ENCODE peak calls at places on chromosomes 1 and 21, in four cellular contexts. One of them, this sample, is unnamed.

GRCh38 chr1:170461762-170462384 is 70.1 kb upstream of the GORAB start:
- DNase-seq in K562: no peak
- DNase-seq in GM12878: no peak
- DNase-seq in HepG2: no peak
- DNase-seq in this sample: no peak

GRCh38 chr1:111594128-111594693 is 25.4 kb upstream of the RAP1A start:
- DNase-seq in K562: no peak
- DNase-seq in GM12878: no peak
- DNase-seq in HepG2: no peak
- DNase-seq in this sample: no peak

GRCh38 chr1:23400324-23401110 is 24.0 kb downstream of the TCEA3 start:
- DNase-seq in K562: no peak
- DNase-seq in GM12878: no peak
- DNase-seq in HepG2: no peak
- DNase-seq in this sample: no peak

GRCh38 chr1:87182611-87183010 is 146.1 kb upstream of the LMO4 start:
- DNase-seq in K562: no peak
- DNase-seq in GM12878: no peak
- DNase-seq in HepG2: no peak
- DNase-seq in this sample: no peak

GRCh38 chr1:21869620-21870121 is 57.6 kb downstream of the LDLRAD2 start:
- DNase-seq in K562: no peak
- DNase-seq in GM12878: no peak
- DNase-seq in HepG2: peak
- DNase-seq in this sample: peak

GRCh38 chr1:59967141-59967697 is 40.6 kb upstream of the CYP2J2 start:
- DNase-seq in K562: peak
- DNase-seq in GM12878: no peak
- DNase-seq in HepG2: no peak
- DNase-seq in this sample: no peak

GRCh38 chr1:40258445-40258769 is 371 bp downstream of the ZMPSTE24 start:
- DNase-seq in K562: no peak
- DNase-seq in GM12878: no peak
- DNase-seq in HepG2: peak
- DNase-seq in this sample: no peak

GRCh38 chr1:42587753-42588152 is 70.5 kb upstream of the PPIH start:
- DNase-seq in K562: no peak
- DNase-seq in GM12878: no peak
- DNase-seq in HepG2: no peak
- DNase-seq in this sample: no peak

GRCh38 chr1:3060601-3061551 is 8.1 kb upstream of the PRDM16 start:
- DNase-seq in K562: no peak
- DNase-seq in GM12878: no peak
- DNase-seq in HepG2: no peak
- DNase-seq in this sample: no peak

GRCh38 chr1:205375816-205376545 is 19.3 kb upstream of the KLHDC8A start:
- DNase-seq in K562: no peak
- DNase-seq in GM12878: no peak
- DNase-seq in HepG2: peak
- DNase-seq in this sample: peak

GRCh38 chr1:61268546-61269243 is 186.3 kb downstream of the NFIA start:
- DNase-seq in K562: no peak
- DNase-seq in GM12878: no peak
- DNase-seq in HepG2: no peak
- DNase-seq in this sample: no peak

GRCh38 chr1:45557422-45557944 is 6.9 kb downstream of the AKR1A1 start:
- DNase-seq in K562: peak
- DNase-seq in GM12878: no peak
- DNase-seq in HepG2: no peak
- DNase-seq in this sample: no peak

GRCh38 chr1:185008746-185009360 is 34.5 kb upstream of the NIBAN1 start:
- DNase-seq in K562: no peak
- DNase-seq in GM12878: no peak
- DNase-seq in HepG2: no peak
- DNase-seq in this sample: no peak

GRCh38 chr1:59926381-59927243 is at the start of gene CYP2J2:
- DNase-seq in K562: no peak
- DNase-seq in GM12878: peak
- DNase-seq in HepG2: no peak
- DNase-seq in this sample: peak

GRCh38 chr1:66576645-66577044 is 42.7 kb downstream of the SGIP1 start:
- DNase-seq in K562: no peak
- DNase-seq in GM12878: no peak
- DNase-seq in HepG2: peak
- DNase-seq in this sample: no peak

GRCh38 chr21:41833138-41834115 is 45.7 kb downstream of the PRDM15 start:
- DNase-seq in K562: no peak
- DNase-seq in GM12878: peak
- DNase-seq in HepG2: no peak
- DNase-seq in this sample: no peak

GRCh38 chr1:6419803-6420593 is at the start of gene HES2:
- DNase-seq in K562: peak
- DNase-seq in GM12878: no peak
- DNase-seq in HepG2: no peak
- DNase-seq in this sample: no peak

GRCh38 chr1:115457295-115457694 is 119.2 kb upstream of the NGF start:
- DNase-seq in K562: no peak
- DNase-seq in GM12878: no peak
- DNase-seq in HepG2: no peak
- DNase-seq in this sample: no peak

GRCh38 chr1:224106568-224107281 is 7.2 kb upstream of the FBXO28 start:
- DNase-seq in K562: no peak
- DNase-seq in GM12878: no peak
- DNase-seq in HepG2: peak
- DNase-seq in this sample: peak

GRCh38 chr1:18341291-18342058 is 139.3 kb upstream of the KLHDC7A start:
- DNase-seq in K562: no peak
- DNase-seq in GM12878: peak
- DNase-seq in HepG2: no peak
- DNase-seq in this sample: no peak

GRCh38 chr1:54037476-54037875 is 15.5 kb downstream of the TMEM59 start:
- DNase-seq in K562: no peak
- DNase-seq in GM12878: no peak
- DNase-seq in HepG2: no peak
- DNase-seq in this sample: no peak

GRCh38 chr1:41699861-41700248 is 215.4 kb upstream of the EDN2 start:
- DNase-seq in K562: no peak
- DNase-seq in GM12878: no peak
- DNase-seq in HepG2: no peak
- DNase-seq in this sample: no peak

GRCh38 chr21:33989440-33989839 is 73.8 kb upstream of the ATP5PO start:
- DNase-seq in K562: no peak
- DNase-seq in GM12878: no peak
- DNase-seq in HepG2: no peak
- DNase-seq in this sample: no peak

GRCh38 chr1:111422546-111423391 is 4.8 kb downstream of the OVGP1 start:
- DNase-seq in K562: no peak
- DNase-seq in GM12878: no peak
- DNase-seq in HepG2: peak
- DNase-seq in this sample: no peak

GRCh38 chr1:14912831-14913230 is 240.7 kb upstream of the TMEM51 start:
- DNase-seq in K562: no peak
- DNase-seq in GM12878: no peak
- DNase-seq in HepG2: no peak
- DNase-seq in this sample: no peak

GRCh38 chr1:14910947-14911721 is 242.4 kb upstream of the TMEM51 start:
- DNase-seq in K562: no peak
- DNase-seq in GM12878: no peak
- DNase-seq in HepG2: no peak
- DNase-seq in this sample: no peak

GRCh38 chr1:14914351-14914988 is 239.1 kb upstream of the TMEM51 start:
- DNase-seq in K562: no peak
- DNase-seq in GM12878: no peak
- DNase-seq in HepG2: no peak
- DNase-seq in this sample: no peak

GRCh38 chr1:14915356-14916054 is 238.0 kb upstream of the TMEM51 start:
- DNase-seq in K562: peak
- DNase-seq in GM12878: no peak
- DNase-seq in HepG2: peak
- DNase-seq in this sample: peak

DNA sequence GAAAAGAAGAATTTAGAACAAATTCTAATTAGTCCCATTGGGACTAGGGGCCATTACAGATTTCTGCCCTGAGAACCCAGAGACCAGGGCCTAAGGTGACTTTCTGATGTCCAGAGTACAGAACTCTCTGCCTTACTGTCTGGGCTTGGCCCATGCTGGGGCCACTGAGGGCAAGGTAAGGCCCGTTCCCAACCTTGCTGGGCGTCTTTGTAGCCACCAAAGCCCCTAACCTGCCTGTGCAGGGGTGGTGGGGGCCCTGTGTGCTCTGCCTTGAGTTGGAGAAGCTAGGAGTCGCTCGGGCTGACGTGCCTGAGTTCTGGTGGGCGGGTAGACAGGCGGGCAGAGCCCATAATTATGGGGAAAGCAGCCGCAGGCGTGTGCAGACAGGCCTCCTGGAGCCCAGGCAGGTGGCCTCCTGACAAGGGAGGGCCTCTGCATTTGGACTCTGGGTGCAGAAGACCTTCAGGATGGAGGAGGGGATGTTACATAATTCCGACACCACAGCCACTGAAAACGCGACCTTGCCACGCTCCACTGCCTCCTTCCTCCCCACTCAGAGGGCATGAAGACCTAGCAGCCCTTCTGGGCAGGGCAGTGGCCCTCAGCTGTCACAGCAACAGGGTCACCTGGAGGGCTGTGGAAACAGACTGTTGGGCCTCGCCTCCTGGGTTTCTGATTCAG is 239.9 kb upstream of the TMEM51 start:
- DNase-seq in K562: no peak
- DNase-seq in GM12878: peak
- DNase-seq in HepG2: no peak
- DNase-seq in this sample: no peak
- TF ChIP-seq ZBTB33 in K562: no peak
- TF ChIP-seq ZBTB33 in GM12878: no peak
- TF ChIP-seq ZBTB33 in HepG2: no peak
- TF ChIP-seq ZBTB33 in this sample: no peak

GRCh38 chr1:47223174-47223920 is 8.7 kb downstream of the TAL1 start:
- DNase-seq in K562: no peak
- DNase-seq in GM12878: no peak
- DNase-seq in HepG2: no peak
- DNase-seq in this sample: no peak
- TF ChIP-seq EZH2 in K562: no peak
- TF ChIP-seq EZH2 in GM12878: no peak
- TF ChIP-seq EZH2 in HepG2: no peak
- TF ChIP-seq EZH2 in this sample: no peak

DNA sequence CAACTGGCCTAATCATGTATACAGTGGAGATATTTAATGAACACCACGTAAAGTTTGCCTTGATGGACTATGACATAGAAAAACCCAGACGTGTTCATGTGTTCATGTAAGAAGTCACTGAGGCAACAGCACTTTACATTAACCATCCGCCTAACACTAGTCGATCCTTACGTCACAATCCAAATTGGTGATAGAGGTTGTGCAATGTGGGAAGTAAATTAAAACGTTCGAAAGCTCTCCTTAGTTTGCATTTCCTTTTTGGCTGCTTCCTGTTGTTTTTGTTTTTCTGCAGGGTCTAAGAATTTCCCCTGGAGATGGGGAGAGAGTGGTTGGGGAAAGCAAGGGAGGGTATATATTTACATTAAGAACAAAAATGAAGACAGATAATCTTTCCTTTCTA is 587.5 kb upstream of the ADGRL2 start:
- DNase-seq in K562: no peak
- DNase-seq in GM12878: no peak
- DNase-seq in HepG2: no peak
- DNase-seq in this sample: no peak
- TF ChIP-seq ZBTB33 in K562: no peak
- TF ChIP-seq ZBTB33 in GM12878: no peak
- TF ChIP-seq ZBTB33 in HepG2: no peak
- TF ChIP-seq ZBTB33 in this sample: no peak

GRCh38 chr1:71045463-71046028 is 2.1 kb downstream of the PTGER3 start:
- DNase-seq in K562: peak
- DNase-seq in GM12878: no peak
- DNase-seq in HepG2: no peak
- DNase-seq in this sample: no peak

GRCh38 chr1:71044833-71045232 is 2.8 kb downstream of the PTGER3 start:
- DNase-seq in K562: peak
- DNase-seq in GM12878: no peak
- DNase-seq in HepG2: no peak
- DNase-seq in this sample: no peak

GRCh38 chr1:71049951-71050598 is 2.5 kb upstream of the PTGER3 start:
- DNase-seq in K562: peak
- DNase-seq in GM12878: peak
- DNase-seq in HepG2: peak
- DNase-seq in this sample: peak

GRCh38 chr1:71047635-71048607 is at the start of gene PTGER3:
- DNase-seq in K562: peak
- DNase-seq in GM12878: no peak
- DNase-seq in HepG2: peak
- DNase-seq in this sample: no peak

GRCh38 chr1:71046891-71047634 is 553 bp downstream of the PTGER3 start:
- DNase-seq in K562: peak
- DNase-seq in GM12878: no peak
- DNase-seq in HepG2: no peak
- DNase-seq in this sample: no peak
- TF ChIP-seq EZH2 in K562: no peak
- TF ChIP-seq EZH2 in GM12878: no peak
- TF ChIP-seq EZH2 in HepG2: no peak
- TF ChIP-seq EZH2 in this sample: no peak

GRCh38 chr1:212055333-212055732 is 19.8 kb downstream of the DTL start:
- DNase-seq in K562: no peak
- DNase-seq in GM12878: no peak
- DNase-seq in HepG2: no peak
- DNase-seq in this sample: no peak

GRCh38 chr1:212062832-212063438 is 27.4 kb downstream of the DTL start:
- DNase-seq in K562: peak
- DNase-seq in GM12878: no peak
- DNase-seq in HepG2: peak
- DNase-seq in this sample: peak

GRCh38 chr1:212060632-212061472 is 25.3 kb downstream of the DTL start:
- DNase-seq in K562: no peak
- DNase-seq in GM12878: no peak
- DNase-seq in HepG2: no peak
- DNase-seq in this sample: no peak
- TF ChIP-seq ZBTB33 in K562: no peak
- TF ChIP-seq ZBTB33 in GM12878: no peak
- TF ChIP-seq ZBTB33 in HepG2: no peak
- TF ChIP-seq ZBTB33 in this sample: no peak

GRCh38 chr1:32771561-32772280 is 45.4 kb downstream of the YARS1 start:
- DNase-seq in K562: no peak
- DNase-seq in GM12878: no peak
- DNase-seq in HepG2: no peak
- DNase-seq in this sample: no peak
- TF ChIP-seq EZH2 in K562: no peak
- TF ChIP-seq EZH2 in GM12878: no peak
- TF ChIP-seq EZH2 in HepG2: no peak
- TF ChIP-seq EZH2 in this sample: no peak

DNA sequence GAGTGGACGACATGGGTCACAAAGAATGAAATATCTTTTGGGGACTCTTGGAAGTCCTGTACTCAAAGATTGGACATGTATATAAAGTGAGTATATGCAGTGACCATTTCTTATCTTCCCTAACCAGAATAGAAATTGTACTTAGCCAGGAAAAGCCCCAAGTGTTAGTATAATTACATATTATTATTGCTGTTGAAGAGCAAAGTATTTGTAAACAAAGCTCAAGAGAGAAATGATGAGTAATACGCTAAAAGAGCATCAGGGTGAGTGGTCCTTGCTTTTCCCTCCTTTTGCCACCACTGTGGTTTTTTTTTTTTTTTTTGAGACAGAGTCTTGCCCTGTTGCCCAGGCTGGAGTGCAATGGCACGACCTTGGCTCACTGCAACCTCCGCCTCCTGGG is 6.4 kb upstream of the CGN start:
- DNase-seq in K562: no peak
- DNase-seq in GM12878: no peak
- DNase-seq in HepG2: no peak
- DNase-seq in this sample: no peak
- TF ChIP-seq ZBTB33 in K562: no peak
- TF ChIP-seq ZBTB33 in GM12878: no peak
- TF ChIP-seq ZBTB33 in HepG2: no peak
- TF ChIP-seq ZBTB33 in this sample: no peak

This sample was measured in HCT116.